ENCODE peak calls at places on chromosomes 4 and X, in six cellular contexts. One of them, this sample, is unnamed.

GRCh38 chrX:25004485-25005032 is 11.2 kb downstream of the ARX start:
- DNase-seq in GM23248: no peak
- DNase-seq in CD4-positive, alpha-beta memory T cell: no peak
- DNase-seq in SJCRH30: no peak
- DNase-seq in mammary epithelial cell: no peak
- DNase-seq in dorsolateral prefrontal cortex: no peak
- DNase-seq in this sample: no peak

GRCh38 chr4:64617813-64618212 is 208.6 kb upstream of the TECRL start:
- DNase-seq in GM23248: no peak
- DNase-seq in CD4-positive, alpha-beta memory T cell: no peak
- DNase-seq in SJCRH30: no peak
- DNase-seq in mammary epithelial cell: peak
- DNase-seq in dorsolateral prefrontal cortex: no peak
- DNase-seq in this sample: peak

GRCh38 chrX:119692241-119693031 is 532 bp downstream of the SEPTIN6 start:
- DNase-seq in GM23248: peak
- DNase-seq in CD4-positive, alpha-beta memory T cell: peak
- DNase-seq in SJCRH30: peak
- DNase-seq in mammary epithelial cell: peak
- DNase-seq in dorsolateral prefrontal cortex: peak
- DNase-seq in this sample: peak

GRCh38 chrX:104098151-104098808 is 14.0 kb upstream of the ZCCHC18 start:
- DNase-seq in GM23248: peak
- DNase-seq in CD4-positive, alpha-beta memory T cell: peak
- DNase-seq in SJCRH30: peak
- DNase-seq in mammary epithelial cell: peak
- DNase-seq in dorsolateral prefrontal cortex: no peak
- DNase-seq in this sample: peak

GRCh38 chr4:4542824-4543485 is 1.1 kb upstream of the STX18 start:
- DNase-seq in GM23248: peak
- DNase-seq in CD4-positive, alpha-beta memory T cell: no peak
- DNase-seq in SJCRH30: no peak
- DNase-seq in mammary epithelial cell: peak
- DNase-seq in dorsolateral prefrontal cortex: no peak
- DNase-seq in this sample: no peak

GRCh38 chr4:123340381-123340701 is 56.3 kb upstream of the SPRY1 start:
- DNase-seq in GM23248: peak
- DNase-seq in CD4-positive, alpha-beta memory T cell: no peak
- DNase-seq in SJCRH30: no peak
- DNase-seq in mammary epithelial cell: peak
- DNase-seq in dorsolateral prefrontal cortex: no peak
- DNase-seq in this sample: peak

GRCh38 chr4:94357624-94358023 is 15.0 kb upstream of the HPGDS start:
- DNase-seq in GM23248: peak
- DNase-seq in CD4-positive, alpha-beta memory T cell: no peak
- DNase-seq in SJCRH30: no peak
- DNase-seq in mammary epithelial cell: peak
- DNase-seq in dorsolateral prefrontal cortex: no peak
- DNase-seq in this sample: peak

GRCh38 chrX:19723427-19723826 is 164.0 kb downstream of the SH3KBP1 start:
- DNase-seq in GM23248: peak
- DNase-seq in CD4-positive, alpha-beta memory T cell: no peak
- DNase-seq in SJCRH30: no peak
- DNase-seq in mammary epithelial cell: no peak
- DNase-seq in dorsolateral prefrontal cortex: no peak
- DNase-seq in this sample: no peak

GRCh38 chr4:17552427-17552826 is 24.6 kb upstream of the LAP3 start:
- DNase-seq in GM23248: no peak
- DNase-seq in CD4-positive, alpha-beta memory T cell: no peak
- DNase-seq in SJCRH30: no peak
- DNase-seq in mammary epithelial cell: no peak
- DNase-seq in dorsolateral prefrontal cortex: no peak
- DNase-seq in this sample: no peak

DNA sequence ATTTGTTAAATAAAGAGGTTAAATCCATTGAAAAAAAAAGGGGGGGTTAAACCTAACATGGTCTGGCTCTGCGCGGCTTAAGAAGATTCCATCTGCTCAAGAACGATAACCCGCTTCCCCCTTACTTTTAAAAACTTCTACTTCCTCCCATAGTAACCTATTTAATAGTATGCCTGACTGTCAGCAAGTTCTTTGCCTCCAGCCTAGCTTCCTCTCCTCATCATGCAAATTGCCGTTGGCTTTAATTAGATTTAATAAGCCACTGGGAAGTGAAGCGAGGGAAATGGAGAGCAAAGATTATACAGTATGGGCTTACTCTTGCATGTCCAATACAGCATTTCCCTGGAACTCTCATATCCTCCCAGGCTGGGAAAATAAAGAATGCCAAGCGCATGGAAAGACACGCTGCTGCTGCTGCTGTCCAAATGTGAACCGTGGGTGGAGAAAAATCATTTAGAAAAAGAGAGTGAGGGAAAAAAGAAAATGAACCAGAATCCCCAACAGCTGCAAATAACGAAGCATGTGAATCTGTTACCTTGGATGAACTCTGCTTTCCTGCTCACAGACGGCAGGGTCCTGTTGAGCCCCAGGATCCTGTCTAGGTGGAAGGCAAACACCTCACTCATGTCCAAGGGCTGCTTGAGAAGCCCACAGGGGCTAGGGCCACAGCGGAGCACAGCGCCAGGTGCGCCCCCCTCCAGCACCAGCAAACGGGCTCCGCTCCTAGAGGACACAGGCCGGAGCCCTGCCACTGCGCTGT is 2.7 kb downstream of the GASK1B start:
- DNase-seq in GM23248: peak
- DNase-seq in CD4-positive, alpha-beta memory T cell: no peak
- DNase-seq in SJCRH30: peak
- DNase-seq in mammary epithelial cell: peak
- DNase-seq in dorsolateral prefrontal cortex: no peak
- DNase-seq in this sample: peak
- H3K4me3 ChIP-seq in GM23248: peak
- H3K4me3 ChIP-seq in CD4-positive, alpha-beta memory T cell: no peak
- H3K4me3 ChIP-seq in SJCRH30: peak
- H3K4me3 ChIP-seq in mammary epithelial cell: peak
- H3K4me3 ChIP-seq in dorsolateral prefrontal cortex: peak
- H3K4me3 ChIP-seq in this sample: peak

DNA sequence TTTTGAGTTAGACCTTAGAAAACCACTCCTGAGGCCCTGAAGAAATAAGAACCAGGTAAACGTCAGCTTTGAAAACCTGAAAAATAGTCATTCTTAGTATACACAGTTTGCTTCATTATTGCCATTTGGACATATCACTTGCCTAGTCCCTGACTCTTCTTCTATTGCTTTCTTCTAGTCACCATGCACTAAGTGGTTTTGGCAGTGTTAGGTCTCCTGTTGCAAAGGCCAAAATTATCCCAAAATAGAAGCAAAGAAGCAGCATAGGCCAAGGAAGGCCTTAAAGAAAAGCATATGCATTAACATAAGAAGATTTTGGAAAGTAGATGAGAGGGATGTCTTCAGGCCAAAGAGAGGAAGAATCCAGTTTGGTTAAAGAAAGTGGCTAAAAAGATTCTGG is 24.1 kb upstream of the SMPX start:
- DNase-seq in GM23248: no peak
- DNase-seq in CD4-positive, alpha-beta memory T cell: no peak
- DNase-seq in SJCRH30: no peak
- DNase-seq in mammary epithelial cell: no peak
- DNase-seq in dorsolateral prefrontal cortex: no peak
- DNase-seq in this sample: no peak
- H3K27ac ChIP-seq in GM23248: no peak
- H3K27ac ChIP-seq in CD4-positive, alpha-beta memory T cell: no peak
- H3K27ac ChIP-seq in SJCRH30: peak
- H3K27ac ChIP-seq in mammary epithelial cell: no peak
- H3K27ac ChIP-seq in dorsolateral prefrontal cortex: no peak
- H3K27ac ChIP-seq in this sample: no peak

GRCh38 chr4:2042947-2043395 is 16.2 kb upstream of the NAT8L start:
- DNase-seq in GM23248: no peak
- DNase-seq in CD4-positive, alpha-beta memory T cell: no peak
- DNase-seq in SJCRH30: no peak
- DNase-seq in mammary epithelial cell: no peak
- DNase-seq in dorsolateral prefrontal cortex: no peak
- DNase-seq in this sample: no peak
- H3K4me3 ChIP-seq in GM23248: peak
- H3K4me3 ChIP-seq in CD4-positive, alpha-beta memory T cell: no peak
- H3K4me3 ChIP-seq in SJCRH30: peak
- H3K4me3 ChIP-seq in mammary epithelial cell: peak
- H3K4me3 ChIP-seq in dorsolateral prefrontal cortex: peak
- H3K4me3 ChIP-seq in this sample: no peak

GRCh38 chr4:2284934-2285664 is 23.2 kb upstream of the MXD4 start:
- DNase-seq in GM23248: peak
- DNase-seq in CD4-positive, alpha-beta memory T cell: no peak
- DNase-seq in SJCRH30: no peak
- DNase-seq in mammary epithelial cell: peak
- DNase-seq in dorsolateral prefrontal cortex: no peak
- DNase-seq in this sample: peak

GRCh38 chr4:2281575-2282343 is 19.9 kb upstream of the MXD4 start:
- DNase-seq in GM23248: no peak
- DNase-seq in CD4-positive, alpha-beta memory T cell: peak
- DNase-seq in SJCRH30: no peak
- DNase-seq in mammary epithelial cell: no peak
- DNase-seq in dorsolateral prefrontal cortex: no peak
- DNase-seq in this sample: no peak

GRCh38 chr4:2284161-2284933 is 22.4 kb upstream of the MXD4 start:
- DNase-seq in GM23248: no peak
- DNase-seq in CD4-positive, alpha-beta memory T cell: no peak
- DNase-seq in SJCRH30: no peak
- DNase-seq in mammary epithelial cell: no peak
- DNase-seq in dorsolateral prefrontal cortex: no peak
- DNase-seq in this sample: no peak

GRCh38 chr4:2280531-2281300 is 18.8 kb upstream of the MXD4 start:
- DNase-seq in GM23248: no peak
- DNase-seq in CD4-positive, alpha-beta memory T cell: no peak
- DNase-seq in SJCRH30: no peak
- DNase-seq in mammary epithelial cell: no peak
- DNase-seq in dorsolateral prefrontal cortex: peak
- DNase-seq in this sample: no peak

DNA sequence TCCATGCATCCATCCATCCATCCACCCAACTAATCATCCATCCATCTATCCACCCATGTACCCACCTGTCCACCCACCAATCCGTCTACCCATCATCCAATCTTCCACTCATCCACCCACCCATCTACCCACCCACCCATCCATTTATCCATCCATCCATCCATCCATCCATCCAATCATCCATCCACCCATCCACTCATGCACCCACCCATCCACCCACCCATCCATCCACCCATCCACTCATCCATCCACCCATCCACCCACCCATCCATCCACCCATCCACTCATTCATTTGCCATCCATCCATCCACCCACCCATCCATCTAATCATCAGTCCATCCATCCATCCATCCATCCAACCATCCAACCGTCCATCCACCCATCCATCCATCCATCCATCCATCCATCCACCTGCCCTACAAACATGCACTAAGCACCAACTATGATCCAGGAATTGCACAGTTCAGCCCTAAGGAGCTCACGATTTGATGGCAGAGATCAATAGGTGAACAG is 21.3 kb upstream of the MXD4 start:
- DNase-seq in GM23248: no peak
- DNase-seq in CD4-positive, alpha-beta memory T cell: no peak
- DNase-seq in SJCRH30: no peak
- DNase-seq in mammary epithelial cell: no peak
- DNase-seq in dorsolateral prefrontal cortex: no peak
- DNase-seq in this sample: no peak
- H3K27ac ChIP-seq in GM23248: no peak
- H3K27ac ChIP-seq in CD4-positive, alpha-beta memory T cell: no peak
- H3K27ac ChIP-seq in SJCRH30: no peak
- H3K27ac ChIP-seq in mammary epithelial cell: no peak
- H3K27ac ChIP-seq in dorsolateral prefrontal cortex: no peak
- H3K27ac ChIP-seq in this sample: no peak

This sample was measured in fibroblast of lung.